ENCODE peak calls at places on chromosomes 6 and 20, in six cellular contexts. P, Y, T, R, X and E are unnamed samples.

GRCh38 chr6:137883400-137883888 is 16.4 kb downstream of the TNFAIP3 start:
- DNase-seq in P (no peak), Y (no peak), T (no peak), R (no peak), X (no peak), E (no peak)

GRCh38 chr6:111791415-111791814 is 81.8 kb downstream of the FYN start:
- DNase-seq in P (no peak), Y (no peak), T (no peak), R (no peak), X (no peak), E (peak)

GRCh38 chr6:43983632-43984031 is 143.6 kb downstream of the MRPL14 start:
- DNase-seq in P (no peak), Y (no peak), T (no peak), R (no peak), X (no peak), E (no peak)

GRCh38 chr6:111689946-111690345 is 84.3 kb upstream of the TRAF3IP2 start:
- DNase-seq in P (no peak), Y (no peak), T (no peak), R (no peak), X (no peak), E (no peak)

GRCh38 chr6:135196739-135197510 is 15.8 kb downstream of the MYB start:
- DNase-seq in P (no peak), Y (peak), T (no peak), R (no peak), X (no peak), E (no peak)

GRCh38 chr20:667351-668034 is 8.1 kb downstream of the SCRT2 start:
- DNase-seq in P (no peak), Y (peak), T (no peak), R (peak), X (no peak), E (no peak)

GRCh38 chr6:47209632-47210031 is 100.1 kb downstream of the TNFRSF21 start:
- DNase-seq in P (no peak), Y (no peak), T (no peak), R (no peak), X (no peak), E (peak)

GRCh38 chr6:160510199-160510598 is 153.9 kb downstream of the LPA start:
- DNase-seq in P (no peak), Y (no peak), T (no peak), R (no peak), X (no peak), E (no peak)

GRCh38 chr6:41937881-41938574 is 3.6 kb downstream of the CCND3 start:
- DNase-seq in P (no peak), Y (peak), T (no peak), R (no peak), X (no peak), E (no peak)

GRCh38 chr6:149134531-149134933 is 183.0 kb upstream of the TAB2 start:
- DNase-seq in P (no peak), Y (no peak), T (peak), R (no peak), X (no peak), E (no peak)

GRCh38 chr6:36971926-36972673 is 13.9 kb downstream of the MTCH1 start:
- DNase-seq in P (no peak), Y (no peak), T (no peak), R (no peak), X (no peak), E (no peak)

GRCh38 chr20:38835792-38836191 is 30.3 kb downstream of the PPP1R16B start:
- DNase-seq in P (no peak), Y (no peak), T (no peak), R (no peak), X (no peak), E (no peak)

GRCh38 chr20:46894579-46894958 is at the start of gene EYA2:
- DNase-seq in P (no peak), Y (no peak), T (no peak), R (peak), X (no peak), E (no peak)

GRCh38 chr20:59149678-59150504 is 13.7 kb upstream of the ZNF831 start:
- DNase-seq in P (peak), Y (peak), T (no peak), R (peak), X (no peak), E (no peak)

GRCh38 chr6:29633532-29633901 is 534 bp upstream of the GABBR1 start:
- DNase-seq in P (no peak), Y (no peak), T (no peak), R (peak), X (no peak), E (no peak)

GRCh38 chr6:113645576-113645970 is 211.6 kb upstream of the MARCKS start:
- DNase-seq in P (no peak), Y (no peak), T (peak), R (peak), X (no peak), E (peak)

GRCh38 chr20:63923626-63924025 is 28.7 kb downstream of the DNAJC5 start:
- DNase-seq in P (no peak), Y (no peak), T (no peak), R (no peak), X (no peak), E (no peak)

GRCh38 chr6:144036064-144036873 is 28.2 kb upstream of the PLAGL1 start:
- DNase-seq in P (no peak), Y (peak), T (peak), R (peak), X (no peak), E (no peak)

GRCh38 chr6:28117386-28118050 is 6.9 kb upstream of the ZSCAN16 start:
- DNase-seq in P (no peak), Y (no peak), T (no peak), R (no peak), X (no peak), E (no peak)

GRCh38 chr20:40558212-40558611 is 130.8 kb downstream of the MAFB start:
- DNase-seq in P (no peak), Y (no peak), T (no peak), R (no peak), X (no peak), E (no peak)

GRCh38 chr6:24935753-24936152 is at the start of gene RIPOR2:
- DNase-seq in P (no peak), Y (peak), T (no peak), R (no peak), X (no peak), E (no peak)

GRCh38 chr6:133017581-133017980 is 203.2 kb downstream of the RPS12 start:
- DNase-seq in P (no peak), Y (no peak), T (no peak), R (no peak), X (no peak), E (no peak)